ENCODE peak calls at places on chromosomes 3 and 15, in seven cellular contexts. S, G, F, C, Z, A and Q are unnamed samples.

GRCh38 chr3:114496021-114496434 is 202.2 kb downstream of the TIGIT start:
- DNase-seq in Z (peak), G (peak), S (peak), C (no peak), F (no peak), A (no peak), Q (no peak)

GRCh38 chr3:77931272-77932009 is 891.5 kb downstream of the ROBO2 start:
- DNase-seq in C (no peak), A (no peak), S (no peak), F (no peak), G (no peak), Z (peak), Q (no peak)

GRCh38 chr3:25257026-25257425 is 171.0 kb upstream of the RARB start:
- DNase-seq in A (no peak), C (no peak), Z (peak), S (peak), F (no peak), G (peak), Q (no peak)

GRCh38 chr3:133490468-133491351 is 82.8 kb upstream of the CDV3 start:
- DNase-seq in G (no peak), F (no peak), Z (no peak), A (no peak), C (no peak), S (no peak), Q (no peak)

GRCh38 chr15:92355307-92355706 is 38.4 kb upstream of the ST8SIA2 start:
- DNase-seq in A (no peak), G (no peak), F (no peak), C (no peak), Z (no peak), S (no peak), Q (no peak)

GRCh38 chr3:13483286-13483685 is 3.2 kb downstream of the HDAC11 start:
- DNase-seq in S (no peak), G (no peak), F (no peak), Z (no peak), C (no peak), A (no peak), Q (no peak)

GRCh38 chr3:8421267-8421666 is 80.4 kb upstream of the LMCD1 start:
- DNase-seq in C (peak), G (no peak), Z (no peak), S (no peak), A (no peak), F (no peak), Q (no peak)

GRCh38 chr3:76638006-76638405 is 401.9 kb upstream of the ROBO2 start:
- DNase-seq in A (no peak), F (no peak), G (no peak), C (no peak), Z (no peak), S (no peak), Q (no peak)

GRCh38 chr3:147943265-147943945 is 534.2 kb downstream of the ZIC1 start:
- DNase-seq in Z (peak), F (no peak), S (peak), A (no peak), C (no peak), G (peak), Q (no peak)

GRCh38 chr15:35014265-35014664 is 26.2 kb upstream of the ZNF770 start:
- DNase-seq in F (no peak), Z (no peak), A (no peak), C (no peak), G (no peak), S (no peak), Q (no peak)

GRCh38 chr15:60580650-60581415 is 101.9 kb upstream of the ICE2 start:
- DNase-seq in G (no peak), A (no peak), Z (no peak), S (no peak), C (peak), F (no peak), Q (no peak)

GRCh38 chr15:65634381-65634780 is 12.6 kb downstream of the SLC24A1 start:
- DNase-seq in A (no peak), C (no peak), Z (no peak), F (no peak), S (no peak), G (peak), Q (no peak)

GRCh38 chr15:101135532-101136166 is 116.2 kb downstream of the CHSY1 start:
- DNase-seq in C (no peak), S (no peak), A (no peak), G (no peak), F (no peak), Z (no peak), Q (no peak)

GRCh38 chr3:16945330-16945729 is 60.6 kb downstream of the PLCL2 start:
- DNase-seq in C (no peak), A (no peak), S (no peak), F (no peak), G (peak), Z (peak), Q (no peak)

DNA sequence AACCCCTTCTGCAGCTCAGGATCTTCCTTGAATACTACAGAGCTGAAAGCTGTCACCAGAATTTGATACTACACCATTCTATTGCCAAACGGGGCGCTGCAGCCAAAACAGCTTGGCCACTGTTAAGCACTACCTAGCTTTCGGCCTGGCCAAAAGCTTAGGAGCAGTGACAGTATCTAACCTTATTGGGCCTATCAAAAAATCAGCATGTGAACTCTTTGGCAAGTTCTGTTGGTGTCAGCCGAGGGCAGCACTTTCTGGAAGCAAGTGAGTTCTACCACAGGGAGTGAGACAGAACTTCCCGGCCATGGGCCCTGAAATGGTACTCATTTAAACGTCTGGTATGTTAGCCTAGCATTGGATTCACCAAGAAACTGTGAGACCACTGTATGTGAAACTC is 16.1 kb upstream of the GYG1 start:
- DNase-seq in G (no peak), F (no peak), A (no peak), C (no peak), S (no peak), Z (no peak), Q (no peak)
- H3K4me3 ChIP-seq in G (no peak), F (no peak), A (no peak), C (no peak), S (no peak), Z (no peak), Q (peak)

GRCh38 chr15:98169551-98169950 is 209.0 kb downstream of the ARRDC4 start:
- DNase-seq in Z (no peak), G (no peak), A (no peak), C (no peak), F (no peak), S (no peak), Q (no peak)

GRCh38 chr15:98177950-98178848 is 217.7 kb downstream of the ARRDC4 start:
- DNase-seq in F (no peak), Z (peak), A (no peak), C (peak), S (peak), G (peak), Q (no peak)

DNA sequence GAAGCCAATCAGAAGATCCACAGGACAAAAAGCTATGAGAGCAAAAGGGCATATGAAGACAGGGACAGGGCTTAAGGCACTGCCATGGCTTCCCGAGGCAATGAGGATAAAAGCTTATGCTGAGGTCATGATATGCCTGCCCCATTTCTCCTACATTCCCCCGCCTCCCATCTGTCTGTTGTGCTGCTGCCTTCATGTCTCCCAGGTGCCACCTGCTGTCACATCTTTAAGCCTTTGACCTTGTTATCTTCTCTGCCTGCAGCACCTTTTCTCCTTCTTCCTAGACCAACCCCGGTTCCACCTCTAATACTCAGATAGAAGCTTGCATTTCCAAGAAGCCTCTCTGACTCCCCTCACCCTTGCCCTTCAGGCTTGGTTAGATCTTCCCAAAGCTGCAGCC is 213.8 kb downstream of the ARRDC4 start:
- DNase-seq in G (no peak), F (no peak), A (no peak), Z (no peak), S (no peak), C (peak), Q (no peak)
- TF ChIP-seq CTCF in G (no peak), F (no peak), A (no peak), Z (no peak), S (no peak), C (no peak), Q (no peak)

GRCh38 chr3:127775398-127776109 is 46.8 kb downstream of the MGLL start:
- DNase-seq in C (no peak), S (peak), F (no peak), G (peak), Z (peak), A (peak), Q (no peak)
- H3K4me3 ChIP-seq in C (no peak), S (no peak), F (no peak), G (no peak), Z (no peak), A (no peak), Q (peak)

DNA sequence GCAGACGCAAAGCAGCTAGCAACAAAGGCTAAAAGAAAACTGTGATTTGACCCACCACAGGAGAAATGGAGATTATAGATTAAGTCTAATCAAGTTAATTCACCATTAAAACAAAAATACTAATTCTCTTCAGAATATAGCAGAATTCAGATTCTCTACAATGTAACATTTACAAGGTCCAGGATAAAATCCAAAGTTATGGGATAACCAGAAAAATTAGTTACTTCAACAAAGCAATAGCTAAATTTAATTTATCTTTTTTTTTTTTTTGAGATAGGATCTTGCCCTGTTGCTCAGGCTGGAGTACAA is 284.6 kb upstream of the MANF start:
- DNase-seq in S (no peak), A (no peak), Z (no peak), C (no peak), F (no peak), G (no peak), Q (no peak)
- TF ChIP-seq CTCF in S (no peak), A (no peak), Z (no peak), C (no peak), F (no peak), G (no peak), Q (no peak)